ENCODE peak calls at places on chromosomes 11 and 22, in eight cellular contexts. G is neural progenitor cell, V is cardiac muscle cell, J is tibial artery, P is fibroblast of lung, Z is PC-3, U is spleen, Q is right lobe of liver. M is an unnamed sample.
A peak's percentile ranks its signal among the peaks of the same experiment; 100 is the strongest.

GRCh38 chr11:36264601-36265344 is 24.5 kb downstream of the COMMD9 start:
- DNase-seq in G (no peak), J (no peak), P (no peak), V (no peak), Z (no peak), U (no peak), Q (no peak), M (no peak)

GRCh38 chr11:18617688-18618340 is 16.3 kb downstream of the SPTY2D1 start:
- DNase-seq in J (no peak), U (no peak), Q (no peak), Z (no peak), G (no peak), V (peak; percentile 61), P (peak; percentile 75), M (no peak)

GRCh38 chr11:31699066-31699465 is 112.1 kb downstream of the PAX6 start:
- DNase-seq in P (no peak), U (no peak), J (no peak), Z (no peak), Q (no peak), G (no peak), V (no peak), M (no peak)

GRCh38 chr22:40955516-40955915 is 4.3 kb downstream of the RBX1 start:
- DNase-seq in Z (no peak), G (no peak), V (peak; percentile 64), J (no peak), U (no peak), P (peak; percentile 22), Q (no peak), M (no peak)

GRCh38 chr11:123006860-123007542 is 25.4 kb upstream of the BSX start:
- DNase-seq in Q (no peak), U (no peak), J (no peak), Z (no peak), V (no peak), G (no peak), P (no peak), M (no peak)

GRCh38 chr11:64090811-64091516 is 55.2 kb downstream of the FLRT1 start:
- DNase-seq in G (peak; percentile 64), U (no peak), Z (no peak), J (no peak), P (no peak), V (peak; percentile 82), Q (no peak), M (no peak)

GRCh38 chr11:46721286-46721685 is 2.3 kb downstream of the F2 start:
- DNase-seq in P (no peak), Z (no peak), U (peak; percentile 4), J (no peak), V (no peak), Q (no peak), G (no peak), M (no peak)

GRCh38 chr11:134224710-134225662 is 515 bp downstream of the VPS26B start:
- DNase-seq in J (peak; percentile 83), V (peak; percentile 61), P (peak; percentile 32), U (peak; percentile 93), Z (peak; percentile 51), Q (peak; percentile 93), G (peak; percentile 80), M (peak; percentile 80)

GRCh38 chr11:88414981-88415391 is 77.5 kb upstream of the CTSC start:
- DNase-seq in G (no peak), V (peak; percentile 28), Q (no peak), U (no peak), P (peak; percentile 71), J (no peak), Z (peak; percentile 76), M (no peak)

GRCh38 chr11:63833048-63833447 is 5.9 kb upstream of the MARK2 start:
- DNase-seq in Q (no peak), U (no peak), Z (no peak), V (no peak), J (no peak), P (no peak), G (no peak), M (no peak)

GRCh38 chr11:35138949-35139881 is at the start of gene CD44:
- DNase-seq in P (peak; percentile 88), Z (peak; percentile 83), G (peak; percentile 59), J (peak; percentile 84), V (peak; percentile 62), U (peak; percentile 95), Q (peak; percentile 57), M (peak; percentile 77)

GRCh38 chr11:9574806-9575530 is 1.5 kb downstream of the WEE1 start:
- DNase-seq in U (no peak), G (peak; percentile 78), J (peak; percentile 85), P (peak; percentile 85), Q (peak; percentile 78), Z (peak; percentile 77), V (peak; percentile 92), M (peak; percentile 40)

GRCh38 chr11:79262221-79262620 is 178.6 kb downstream of the TENM4 start:
- DNase-seq in U (no peak), G (no peak), J (no peak), Q (no peak), P (no peak), V (peak; percentile 17), Z (no peak), M (no peak)

GRCh38 chr22:36797988-36798670 is 18.7 kb downstream of the PVALB start:
- DNase-seq in P (no peak), V (no peak), Z (no peak), J (no peak), Q (no peak), U (no peak), G (peak; percentile 89), M (no peak)

GRCh38 chr11:133518702-133519264 is 13.5 kb downstream of the OPCML start:
- DNase-seq in J (no peak), G (no peak), Z (no peak), U (no peak), V (no peak), P (no peak), Q (peak; percentile 61), M (no peak)

GRCh38 chr11:120890921-120891320 is 133.0 kb upstream of the TBCEL start:
- DNase-seq in P (no peak), G (no peak), U (no peak), Q (no peak), Z (no peak), J (no peak), V (no peak), M (no peak)

GRCh38 chr11:125802387-125802786 is 14.5 kb downstream of the PATE3 start:
- DNase-seq in J (no peak), G (no peak), V (no peak), Z (no peak), P (no peak), Q (no peak), U (no peak), M (no peak)
- H3K9me3 ChIP-seq in J (peaks cover 16% of the 10 kb centered on the region), G (peaks cover 18% of the 10 kb centered on the region), V (peaks cover 5% of the 10 kb centered on the region), Z (peaks cover 14% of the 10 kb centered on the region), P (no peaks in the 10 kb centered on the region), Q (no peaks in the 10 kb centered on the region), U (peaks cover 27% of the 10 kb centered on the region), M (no peaks in the 10 kb centered on the region)

DNA sequence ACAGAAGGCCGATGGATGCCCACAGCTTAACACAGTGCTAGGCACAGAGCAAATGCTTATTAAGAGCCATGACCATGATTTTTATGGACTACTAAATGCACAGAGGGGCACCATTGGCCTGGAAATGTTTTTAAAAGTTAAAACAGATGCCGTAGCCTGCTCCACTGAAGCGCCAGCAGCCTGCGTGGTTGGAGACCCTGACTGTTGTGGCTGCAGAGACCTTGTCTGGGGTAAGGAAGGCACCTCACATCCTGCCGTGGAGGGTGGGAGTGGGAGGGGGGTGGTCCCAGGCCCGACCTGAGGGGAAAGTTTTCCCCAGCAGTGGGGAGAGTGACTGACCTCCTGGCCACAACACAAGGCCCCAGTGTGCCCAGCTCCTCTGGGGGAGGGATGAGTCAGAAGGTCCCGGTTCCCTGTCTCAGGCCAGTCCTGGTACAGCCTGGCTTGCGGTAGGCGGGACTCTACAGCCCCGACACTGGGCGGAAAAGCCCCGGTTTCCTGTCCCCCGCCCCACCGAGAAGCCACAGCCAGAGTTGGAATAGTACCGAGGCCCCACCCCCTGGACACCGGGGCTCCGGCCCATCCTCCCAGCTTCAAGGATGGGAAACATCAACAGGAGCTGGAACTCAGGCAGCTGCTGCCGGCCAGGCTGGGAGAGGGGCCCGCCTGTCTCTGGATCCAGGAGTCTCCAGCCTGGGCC is 7.0 kb downstream of the CHST1 start:
- DNase-seq in J (peak; percentile 90), U (peak; percentile 85), G (peak; percentile 66), Q (peak; percentile 65), P (peak; percentile 72), V (peak; percentile 88), Z (no peak), M (no peak)
- H3K4me1 ChIP-seq in J (peaks cover 57% of the 10 kb centered on the region), U (peaks cover 50% of the 10 kb centered on the region), G (peaks cover 33% of the 10 kb centered on the region), Q (no peaks in the 10 kb centered on the region), P (peaks cover 10% of the 10 kb centered on the region), V (peaks cover 13% of the 10 kb centered on the region), Z (no peaks in the 10 kb centered on the region), M (no peaks in the 10 kb centered on the region)

GRCh38 chr22:48451891-48452290 is 1375.8 kb downstream of the BRD1 start:
- DNase-seq in Q (no peak), V (no peak), Z (no peak), G (no peak), J (peak; percentile 42), P (no peak), U (peak; percentile 32), M (peak; percentile 35)
- H3K9me3 ChIP-seq in Q (no peaks in the 10 kb centered on the region), V (no peaks in the 10 kb centered on the region), Z (no peaks in the 10 kb centered on the region), G (no peaks in the 10 kb centered on the region), J (no peaks in the 10 kb centered on the region), P (no peaks in the 10 kb centered on the region), U (no peaks in the 10 kb centered on the region), M (no peaks in the 10 kb centered on the region)

DNA sequence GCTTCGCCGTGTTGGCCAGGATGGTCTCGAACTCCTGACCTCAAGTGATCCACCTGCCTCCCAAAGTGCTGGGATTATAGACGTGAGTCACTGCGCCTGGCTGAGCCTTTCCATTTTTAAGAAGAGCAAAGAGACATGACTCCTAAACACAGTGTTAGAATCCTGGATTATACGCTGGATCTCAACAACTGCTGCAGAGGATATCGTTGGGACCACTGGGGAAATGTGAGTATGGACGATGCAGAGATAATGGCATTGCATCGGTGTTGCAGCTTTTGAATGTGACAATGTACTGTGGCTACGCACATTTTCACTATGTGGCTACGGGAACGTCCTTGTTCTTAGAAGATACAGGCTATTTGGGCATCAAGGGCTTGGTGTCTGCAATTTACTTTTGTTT is 6.2 kb downstream of the MRGPRF start:
- DNase-seq in Z (no peak), G (no peak), Q (no peak), V (no peak), J (no peak), P (no peak), U (no peak), M (no peak)
- H3K4me1 ChIP-seq in Z (peaks cover 29% of the 10 kb centered on the region), G (peaks cover 12% of the 10 kb centered on the region), Q (peaks cover 5% of the 10 kb centered on the region), V (peaks cover 26% of the 10 kb centered on the region), J (peaks cover 93% of the 10 kb centered on the region), P (peaks cover 40% of the 10 kb centered on the region), U (peaks cover 36% of the 10 kb centered on the region), M (no peaks in the 10 kb centered on the region)

DNA sequence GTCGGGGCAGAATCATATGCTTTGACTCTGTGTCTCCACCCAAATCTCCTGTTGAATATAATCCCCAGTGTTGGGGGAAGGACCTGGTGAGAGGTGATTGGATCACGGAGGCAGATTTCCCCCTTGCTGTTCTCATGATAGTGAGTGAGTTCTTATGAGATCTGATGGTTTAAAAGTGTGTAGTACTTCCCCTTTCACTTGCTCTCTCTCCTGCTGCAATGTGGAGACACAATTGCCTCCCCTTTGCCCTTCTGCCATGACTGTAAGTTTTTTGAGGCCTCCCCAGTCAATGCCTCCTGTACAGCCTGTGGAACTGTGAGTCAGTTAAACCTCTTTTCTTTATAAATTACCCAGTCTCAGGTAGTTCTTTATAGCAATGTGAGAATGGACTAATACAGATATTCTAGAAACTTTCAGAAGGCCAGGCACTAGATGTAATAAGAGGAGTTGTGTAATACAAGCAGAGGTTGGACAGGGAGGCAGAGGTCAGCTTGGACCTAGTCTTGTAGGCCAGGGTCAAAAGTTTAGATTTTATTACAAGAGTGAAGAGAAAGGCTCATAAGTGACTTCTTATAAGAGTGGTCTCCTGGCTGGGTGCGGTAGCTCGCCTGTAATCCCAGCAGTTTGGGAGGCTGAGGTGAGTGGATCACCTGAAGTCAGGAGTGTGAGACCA is 9.3 kb upstream of the SERPING1 start:
- DNase-seq in J (peak; percentile 16), G (no peak), P (no peak), U (no peak), Z (no peak), V (no peak), Q (peak; percentile 73), M (no peak)
- H3K9me3 ChIP-seq in J (no peaks in the 10 kb centered on the region), G (no peaks in the 10 kb centered on the region), P (no peaks in the 10 kb centered on the region), U (no peaks in the 10 kb centered on the region), Z (no peaks in the 10 kb centered on the region), V (no peaks in the 10 kb centered on the region), Q (no peaks in the 10 kb centered on the region), M (no peaks in the 10 kb centered on the region)

M was measured in pancreas.